ENCODE peak calls at places on chromosomes 1 and 21, in seven cellular contexts. Z is ovary; G is hypothalamus; E is activated CD4-positive, CD25-positive, alpha-beta regulatory T cell treated with anti-CD3 and anti-CD28 coated beads, Interleukin-2, amount 50 U/mL, for 16 hours; M is iris pigment epithelial cell; D is H54; K is GM18507. Q is an unnamed sample.

GRCh38 chr1:39165488-39165887 is 39.0 kb upstream of the MACF1 start:
- DNase-seq in Z (no peak), G (no peak), E (no peak), M (no peak), D (no peak), K (no peak), Q (no peak)

GRCh38 chr1:178726545-178726944 is 1.5 kb downstream of the RALGPS2 start:
- DNase-seq in Z (no peak), G (no peak), E (no peak), M (no peak), D (no peak), K (no peak), Q (no peak)

GRCh38 chr21:25911730-25912401 is 177.1 kb downstream of the GABPA start:
- DNase-seq in Z (no peak), G (no peak), E (no peak), M (no peak), D (no peak), K (no peak), Q (no peak)

GRCh38 chr1:56563045-56563444 is 16.3 kb downstream of the PLPP3 start:
- DNase-seq in Z (no peak), G (peak; percentile 8), E (no peak), M (no peak), D (no peak), K (no peak), Q (no peak)

GRCh38 chr1:22364326-22364650 is 87.4 kb upstream of the ZBTB40 start:
- DNase-seq in Z (no peak), G (no peak), E (no peak), M (no peak), D (no peak), K (no peak), Q (no peak)

GRCh38 chr1:80535446-80535845 is 1265.3 kb upstream of the ADGRL2 start:
- DNase-seq in Z (no peak), G (no peak), E (no peak), M (no peak), D (no peak), K (no peak), Q (no peak)

GRCh38 chr1:76682152-76682551 is 185.1 kb upstream of the ST6GALNAC5 start:
- DNase-seq in Z (no peak), G (no peak), E (no peak), M (no peak), D (no peak), K (no peak), Q (no peak)

GRCh38 chr1:20323613-20323920 is 32.9 kb downstream of the VWA5B1 start:
- DNase-seq in Z (no peak), G (no peak), E (no peak), M (no peak), D (no peak), K (no peak), Q (no peak)

GRCh38 chr1:40625476-40626382 is 39.8 kb downstream of the RIMS3 start:
- DNase-seq in Z (no peak), G (no peak), E (no peak), M (peak; percentile 36), D (peak; percentile 65), K (no peak), Q (no peak)

GRCh38 chr21:42463861-42464515 is 32.0 kb downstream of the RSPH1 start:
- DNase-seq in Z (no peak), G (no peak), E (peak; percentile 20), M (peak; percentile 51), D (no peak), K (no peak), Q (no peak)